ENCODE peak calls at places on chromosome 1, in five cellular contexts. R is A549, V is HepG2, T is NB4, Y is K562. A is an unnamed sample.

GRCh38 chr1:111192643-111193519 is 7.6 kb downstream of the DENND2D start:
- DNase-seq in R (no peak), Y (no peak), T (peak; percentile 49), V (no peak), A (peak; percentile 42)

GRCh38 chr1:236460103-236460502 is 63.7 kb upstream of the LGALS8 start:
- DNase-seq in T (no peak), R (no peak), V (no peak), Y (no peak), A (no peak)

GRCh38 chr1:202590119-202590518 is 120.1 kb downstream of the SYT2 start:
- DNase-seq in T (no peak), R (no peak), V (no peak), Y (no peak), A (no peak)

GRCh38 chr1:206705187-206705586 is 20.5 kb downstream of the MAPKAPK2 start:
- DNase-seq in V (no peak), R (no peak), T (no peak), Y (no peak), A (no peak)

GRCh38 chr1:16143566-16144324 is 12.1 kb downstream of the EPHA2 start:
- DNase-seq in R (peak; percentile 94), T (no peak), V (peak; percentile 96), Y (peak; percentile 97), A (no peak)

GRCh38 chr1:246128494-246129069 is 378.5 kb downstream of the SMYD3 start:
- DNase-seq in Y (no peak), R (no peak), T (no peak), V (no peak), A (no peak)

GRCh38 chr1:71365451-71365850 is 284.6 kb upstream of the ZRANB2 start:
- DNase-seq in R (no peak), V (no peak), T (no peak), Y (no peak), A (no peak)

GRCh38 chr1:75796376-75797272 is at the start of gene MSH4:
- DNase-seq in V (peak; percentile 33), T (peak; percentile 34), Y (peak; percentile 82), R (no peak), A (no peak)

GRCh38 chr1:110185181-110185580 is 24.9 kb upstream of the KCNC4 start:
- DNase-seq in T (no peak), R (no peak), Y (no peak), V (no peak), A (no peak)

GRCh38 chr1:204589409-204590038 is 73.3 kb downstream of the MDM4 start:
- DNase-seq in R (no peak), V (no peak), T (no peak), Y (no peak), A (no peak)

GRCh38 chr1:160114085-160114484 is 1.5 kb upstream of the ATP1A2 start:
- DNase-seq in T (no peak), V (no peak), Y (no peak), R (no peak), A (no peak)

GRCh38 chr1:234825498-234826176 is 215.7 kb upstream of the IRF2BP2 start:
- DNase-seq in T (no peak), V (no peak), Y (no peak), R (no peak), A (no peak)

GRCh38 chr1:11568687-11569086 is 85.5 kb downstream of the FBXO2 start:
- DNase-seq in R (no peak), T (no peak), V (no peak), Y (no peak), A (no peak)

GRCh38 chr1:7808253-7808844 is 24.3 kb downstream of the PER3 start:
- DNase-seq in Y (peak; percentile 54), V (peak; percentile 30), T (peak; percentile 55), R (no peak), A (peak; percentile 49)

GRCh38 chr1:203625623-203626189 is 926 bp upstream of the ATP2B4 start:
- DNase-seq in R (no peak), T (peak; percentile 91), Y (peak; percentile 78), V (peak; percentile 16), A (peak; percentile 89)

GRCh38 chr1:224505454-224506093 is 71.0 kb upstream of the WDR26 start:
- DNase-seq in T (no peak), R (no peak), Y (no peak), V (no peak), A (no peak)

GRCh38 chr1:114081145-114082046 is 72.3 kb downstream of the SYT6 start:
- DNase-seq in Y (no peak), T (peak; percentile 23), R (no peak), V (no peak), A (no peak)

GRCh38 chr1:40711465-40712404 is 20.2 kb downstream of the NFYC start:
- DNase-seq in V (peak; percentile 50), T (no peak), Y (peak; percentile 79), R (no peak), A (peak; percentile 42)

GRCh38 chr1:91004145-91004544 is 17.7 kb downstream of the ZNF644 start:
- DNase-seq in V (no peak), Y (no peak), R (no peak), T (no peak), A (no peak)

GRCh38 chr1:244186372-244186771 is 135.3 kb downstream of the ZBTB18 start:
- DNase-seq in R (no peak), Y (no peak), T (no peak), V (no peak), A (no peak)

GRCh38 chr1:172154571-172154970 is 265.9 kb upstream of the C1orf105 start:
- DNase-seq in V (no peak), Y (no peak), T (no peak), R (peak; percentile 13), A (peak; percentile 75)

GRCh38 chr1:19877821-19878636 is 4.2 kb upstream of the OTUD3 start:
- DNase-seq in Y (peak; percentile 86), T (peak; percentile 39), R (no peak), V (no peak), A (no peak)

GRCh38 chr1:184437306-184437705 is 50.5 kb downstream of the C1orf21 start:
- DNase-seq in V (no peak), T (no peak), R (no peak), Y (no peak), A (no peak)
- TF ChIP-seq MYC in V (no peak), T (no peak), R (no peak), Y (no peak), A (no peak)

GRCh38 chr1:34549199-34549598 is 205.6 kb upstream of the GJB5 start:
- DNase-seq in V (peak; percentile 37), Y (peak; percentile 42), R (no peak), T (peak; percentile 24), A (no peak)
- TF ChIP-seq MYC in V (no peak), Y (no peak), R (no peak), T (no peak), A (no peak)

GRCh38 chr1:167935252-167936067 is 1.0 kb upstream of the DCAF6 start:
- DNase-seq in R (peak; percentile 41), V (peak; percentile 63), Y (peak; percentile 72), T (peak; percentile 59), A (peak; percentile 57)
- TF ChIP-seq MYC in R (no peak), V (no peak), Y (no peak), T (no peak), A (no peak)

GRCh38 chr1:24745711-24746582 is 700 bp downstream of the CLIC4 start:
- DNase-seq in R (no peak), Y (peak; percentile 67), T (peak; percentile 82), V (no peak), A (peak; percentile 66)

GRCh38 chr1:24742090-24742938 is 2.9 kb upstream of the CLIC4 start:
- DNase-seq in T (peak; percentile 64), R (no peak), V (peak; percentile 39), Y (peak; percentile 70), A (no peak)

GRCh38 chr1:24739241-24739640 is 6.0 kb upstream of the CLIC4 start:
- DNase-seq in V (no peak), T (no peak), R (no peak), Y (no peak), A (no peak)

GRCh38 chr1:24744911-24745710 is at the start of gene CLIC4:
- DNase-seq in R (peak; percentile 75), Y (peak; percentile 100), V (peak; percentile 96), T (peak; percentile 98), A (peak; percentile 100)

DNA sequence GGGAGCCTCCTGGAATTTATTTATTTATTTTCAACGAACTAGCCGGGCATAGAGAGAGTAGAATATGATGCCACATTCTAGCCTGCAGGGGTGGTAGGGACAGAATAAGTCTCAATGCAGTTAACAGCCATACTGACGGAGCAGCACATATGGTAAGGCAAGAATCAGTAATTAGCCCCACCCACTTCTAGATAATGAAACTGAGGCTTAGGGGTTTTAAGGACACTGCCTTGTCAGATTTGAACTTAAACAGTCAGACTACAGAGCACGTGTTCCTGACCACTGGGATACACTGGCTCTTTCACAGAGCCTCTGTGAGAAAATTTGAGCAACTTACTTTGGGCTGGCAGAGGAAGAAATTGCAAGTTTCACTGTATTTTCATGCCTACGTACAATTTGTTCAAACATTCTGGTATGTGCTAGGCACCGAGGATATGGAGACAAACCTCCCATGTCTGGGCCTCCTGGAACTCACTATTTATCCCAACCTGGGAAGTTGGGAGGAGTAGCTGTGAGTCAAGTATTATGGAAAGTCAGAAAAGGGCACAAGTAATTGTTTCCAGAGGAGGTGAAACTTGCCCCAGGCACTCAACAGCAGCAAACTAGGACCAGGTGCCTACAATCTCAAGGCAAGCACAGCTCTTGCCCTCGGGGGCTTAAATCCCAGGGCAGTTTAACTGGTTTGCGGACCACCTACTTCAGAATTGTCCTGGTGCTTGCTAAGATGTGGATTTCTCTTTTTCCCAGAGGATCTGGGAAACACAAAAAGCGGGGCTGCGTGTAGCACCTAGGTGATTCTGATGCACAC is 1.6 kb upstream of the CLIC4 start:
- DNase-seq in R (no peak), V (no peak), Y (peak; percentile 55), T (no peak), A (peak; percentile 39)
- TF ChIP-seq MYC in R (no peak), V (peak; percentile 16), Y (peak; percentile 92), T (no peak), A (no peak)

GRCh38 chr1:100362821-100363466 is 10.6 kb downstream of the CDC14A start:
- DNase-seq in T (peak; percentile 19), Y (peak; percentile 99), V (no peak), R (no peak), A (no peak)

GRCh38 chr1:100358210-100358609 is 5.9 kb downstream of the CDC14A start:
- DNase-seq in V (no peak), Y (no peak), R (no peak), T (peak; percentile 38), A (peak; percentile 47)

GRCh38 chr1:100361249-100362089 is 9.2 kb downstream of the CDC14A start:
- DNase-seq in V (no peak), T (no peak), Y (no peak), R (no peak), A (no peak)

GRCh38 chr1:100359139-100359538 is 6.8 kb downstream of the CDC14A start:
- DNase-seq in V (no peak), R (no peak), Y (no peak), T (peak; percentile 44), A (no peak)

DNA sequence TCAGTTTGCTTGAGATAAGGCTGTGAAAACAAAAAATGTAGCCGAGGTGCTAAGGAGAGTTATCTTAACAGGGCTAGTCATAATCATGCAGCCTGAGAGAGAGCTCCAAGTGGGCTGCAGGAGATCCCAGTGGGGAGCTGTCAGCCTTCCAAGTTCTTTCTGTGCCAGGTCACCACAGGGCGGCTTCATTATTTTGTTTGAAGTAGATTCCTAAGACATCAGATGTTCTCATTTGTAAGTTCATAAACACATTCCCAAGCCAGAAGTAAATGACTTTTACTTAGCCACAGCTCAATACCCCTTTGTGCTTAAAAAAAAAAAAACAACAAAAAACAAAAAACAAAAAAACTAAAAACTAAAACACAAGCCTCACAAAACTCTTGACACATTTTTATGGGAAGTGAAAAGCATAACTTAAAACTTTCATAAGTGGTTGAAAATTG is 8.5 kb downstream of the CDC14A start:
- DNase-seq in V (no peak), T (no peak), Y (peak; percentile 66), R (no peak), A (peak; percentile 75)
- TF ChIP-seq MYC in V (no peak), T (no peak), Y (no peak), R (no peak), A (no peak)

A was measured in endothelial cell of umbilical vein.